ENCODE peak calls at places on chromosomes 4 and X, in eight cellular contexts. B, M, V, F, J, A, H and E are unnamed samples.

GRCh38 chr4:33930497-33930896 is 2313.8 kb downstream of the ARAP2 start:
- DNase-seq in B (no peak), F (no peak), A (no peak), V (no peak), H (no peak), M (peak; percentile 28), J (no peak), E (no peak)

GRCh38 chr4:185106353-185106752 is 36.7 kb upstream of the SLC25A4 start:
- DNase-seq in V (no peak), H (no peak), A (no peak), M (no peak), B (no peak), F (no peak), J (no peak), E (no peak)

GRCh38 chr4:158824425-158825274 is 55.8 kb downstream of the FNIP2 start:
- DNase-seq in A (no peak), J (peak; percentile 43), V (no peak), F (no peak), H (no peak), M (peak; percentile 37), B (no peak), E (no peak)

GRCh38 chr4:56821394-56822263 is at the start of gene SPINK2:
- DNase-seq in A (peak; percentile 81), H (peak; percentile 58), F (no peak), J (no peak), B (peak; percentile 52), M (no peak), V (peak; percentile 22), E (peak; percentile 58)

GRCh38 chr4:75545526-75545925 is 10.3 kb upstream of the ODAPH start:
- DNase-seq in H (no peak), M (peak; percentile 22), A (no peak), V (no peak), B (no peak), F (no peak), J (no peak), E (no peak)

GRCh38 chr4:65943076-65943475 is 272.8 kb upstream of the EPHA5 start:
- DNase-seq in A (no peak), J (no peak), B (no peak), V (peak; percentile 69), F (no peak), M (peak; percentile 86), H (no peak), E (no peak)

GRCh38 chr4:121138014-121138413 is 26.1 kb downstream of the TNIP3 start:
- DNase-seq in B (no peak), J (no peak), A (no peak), H (no peak), F (no peak), V (no peak), M (no peak), E (no peak)

GRCh38 chr4:6047130-6047673 is 29.0 kb upstream of the C4orf50 start:
- DNase-seq in M (no peak), F (no peak), B (no peak), J (no peak), A (peak; percentile 80), V (no peak), H (no peak), E (no peak)

GRCh38 chr4:139839664-139840063 is 174.0 kb downstream of the MGST2 start:
- DNase-seq in A (no peak), V (no peak), F (no peak), J (no peak), M (no peak), H (no peak), B (no peak), E (no peak)

GRCh38 chr4:19945979-19946380 is 305.7 kb upstream of the SLIT2 start:
- DNase-seq in A (no peak), F (no peak), J (no peak), M (peak; percentile 98), V (no peak), H (peak; percentile 84), B (no peak), E (no peak)

GRCh38 chr4:48194986-48195773 is 61.1 kb upstream of the TXK start:
- DNase-seq in J (no peak), A (peak; percentile 57), B (no peak), F (no peak), M (peak; percentile 35), V (no peak), H (no peak), E (no peak)

GRCh38 chrX:117538441-117539418 is 577.9 kb downstream of the KLHL13 start:
- DNase-seq in B (no peak), H (no peak), F (no peak), A (no peak), J (no peak), M (no peak), V (no peak), E (no peak)

GRCh38 chrX:39337461-39337860 is 536.2 kb downstream of the MID1IP1 start:
- DNase-seq in V (no peak), B (no peak), J (no peak), H (no peak), F (no peak), M (no peak), A (no peak), E (no peak)

GRCh38 chr4:38060829-38061431 is 100.7 kb downstream of the PTTG2 start:
- DNase-seq in B (no peak), F (no peak), J (no peak), V (no peak), A (no peak), M (peak; percentile 75), H (no peak), E (no peak)

GRCh38 chrX:15758140-15758539 is 20.1 kb downstream of the CA5B start:
- DNase-seq in B (no peak), M (no peak), F (no peak), J (no peak), V (no peak), H (no peak), A (no peak), E (no peak)

GRCh38 chrX:134144231-134144630 is 92.8 kb upstream of the CCDC160 start:
- DNase-seq in A (peak; percentile 36), V (peak; percentile 8), F (no peak), M (peak; percentile 20), B (no peak), H (no peak), J (no peak), E (peak; percentile 29)

GRCh38 chrX:39327255-39327654 is 526.0 kb downstream of the MID1IP1 start:
- DNase-seq in J (no peak), M (no peak), A (no peak), F (no peak), V (no peak), B (no peak), H (no peak), E (no peak)

GRCh38 chr4:76950052-76950845 is 697 bp downstream of the SEPTIN11 start:
- DNase-seq in J (peak; percentile 64), M (peak; percentile 58), A (peak; percentile 44), V (peak; percentile 19), F (peak; percentile 58), B (peak; percentile 56), H (peak; percentile 64), E (peak; percentile 64)

GRCh38 chr4:72909461-72909860 is 160.1 kb downstream of the COX18 start:
- DNase-seq in F (no peak), M (peak; percentile 46), H (no peak), J (no peak), A (peak; percentile 28), V (no peak), B (no peak), E (no peak)

GRCh38 chr4:84483738-84484137 is 15.4 kb downstream of the NKX6-1 start:
- DNase-seq in M (no peak), H (no peak), V (no peak), A (no peak), B (no peak), J (no peak), F (no peak), E (no peak)

GRCh38 chr4:122744229-122744628 is 11.7 kb downstream of the BBS12 start:
- DNase-seq in F (no peak), V (peak; percentile 57), A (no peak), B (no peak), J (no peak), M (peak; percentile 94), H (no peak), E (no peak)

GRCh38 chr4:77776182-77777134 is 42.7 kb downstream of the CNOT6L start:
- DNase-seq in F (no peak), M (peak; percentile 47), B (no peak), V (no peak), A (no peak), J (no peak), H (no peak), E (no peak)

GRCh38 chr4:1175635-1176229 is 3.3 kb upstream of the SPON2 start:
- DNase-seq in V (no peak), B (no peak), J (no peak), M (no peak), H (no peak), A (no peak), F (no peak), E (no peak)

GRCh38 chr4:147778942-147779341 is 47.1 kb downstream of the ARHGAP10 start:
- DNase-seq in M (no peak), J (no peak), H (no peak), V (no peak), B (no peak), F (no peak), A (peak; percentile 61), E (peak; percentile 67)

GRCh38 chr4:125169192-125169591 is 145.6 kb upstream of the FAT4 start:
- DNase-seq in A (no peak), J (no peak), M (no peak), H (no peak), B (no peak), F (no peak), V (no peak), E (no peak)

GRCh38 chrX:148416142-148416541 is 84.3 kb upstream of the AFF2 start:
- DNase-seq in F (no peak), M (no peak), B (no peak), V (no peak), H (no peak), J (no peak), A (no peak), E (no peak)

GRCh38 chr4:102826890-102827673 is at the start of gene UBE2D3:
- DNase-seq in B (peak; percentile 92), A (peak; percentile 89), H (peak; percentile 93), J (peak; percentile 95), V (peak; percentile 97), F (peak; percentile 92), M (peak; percentile 99), E (peak; percentile 75)
- TF ChIP-seq CTCF in B (no peak), A (peak; percentile 12), H (peak; percentile 11), J (no peak), V (no peak), F (no peak), M (peak; percentile 25), E (no peak)

GRCh38 chrX:115949900-115950822 is 220.4 kb upstream of the AGTR2 start:
- DNase-seq in V (no peak), H (no peak), B (peak; percentile 50), F (no peak), A (no peak), J (no peak), M (no peak), E (peak; percentile 26)
- TF ChIP-seq CTCF in V (no peak), H (no peak), B (no peak), F (no peak), A (peak; percentile 8), J (peak; percentile 40), M (no peak), E (no peak)

GRCh38 chr4:82388405-82388804 is 14.6 kb upstream of the HNRNPD start:
- DNase-seq in F (no peak), J (no peak), M (no peak), H (no peak), A (no peak), B (no peak), V (no peak), E (no peak)
- TF ChIP-seq CTCF in F (no peak), J (no peak), M (no peak), H (no peak), A (peak; percentile 3), B (no peak), V (no peak), E (no peak)

GRCh38 chrX:57119416-57119815 is 1.9 kb downstream of the SPIN2B start:
- DNase-seq in H (no peak), J (no peak), B (no peak), A (no peak), M (no peak), V (no peak), F (no peak), E (no peak)

GRCh38 chrX:57121162-57121741 is at the start of gene SPIN2B:
- DNase-seq in M (peak; percentile 71), A (peak; percentile 79), F (peak; percentile 79), B (peak; percentile 79), J (peak; percentile 80), V (peak; percentile 84), H (peak; percentile 69), E (peak; percentile 89)
- TF ChIP-seq CTCF in M (no peak), A (no peak), F (no peak), B (no peak), J (no peak), V (no peak), H (no peak), E (no peak)